ENCODE peak calls at places on chromosomes 3 and 15, in ten cellular contexts. C, W, S, F, P, V, A, K, J and Y are unnamed samples.

GRCh38 chr3:33722626-33723370 is 4.7 kb upstream of the CLASP2 start:
- DNase-seq in C (no peak), W (no peak), S (peak; percentile 14), F (no peak), P (no peak), V (peak; percentile 7), A (no peak), K (no peak), J (no peak), Y (peak; percentile 26)

GRCh38 chr3:111936967-111937366 is 41.9 kb upstream of the ABHD10 start:
- DNase-seq in C (no peak), W (no peak), S (no peak), F (no peak), P (no peak), V (peak; percentile 77), A (no peak), K (no peak), J (no peak), Y (no peak)

GRCh38 chr15:98649996-98650870 is 1.9 kb downstream of the IGF1R start:
- DNase-seq in C (no peak), W (peak; percentile 63), S (no peak), F (peak; percentile 91), P (peak; percentile 78), V (no peak), A (no peak), K (peak; percentile 48), J (peak; percentile 11), Y (no peak)

GRCh38 chr3:50125541-50126286 is 29.4 kb upstream of the SEMA3F start:
- DNase-seq in C (no peak), W (peak; percentile 42), S (no peak), F (peak; percentile 35), P (no peak), V (no peak), A (no peak), K (no peak), J (no peak), Y (no peak)

GRCh38 chr15:68834356-68834755 is 13.7 kb upstream of the ANP32A start:
- DNase-seq in C (no peak), W (no peak), S (no peak), F (no peak), P (no peak), V (no peak), A (no peak), K (no peak), J (no peak), Y (no peak)

GRCh38 chr3:24017305-24017704 is 72.2 kb downstream of the NR1D2 start:
- DNase-seq in C (no peak), W (no peak), S (no peak), F (no peak), P (no peak), V (no peak), A (no peak), K (no peak), J (no peak), Y (no peak)

GRCh38 chr3:119329551-119329950 is 35.4 kb downstream of the ARHGAP31 start:
- DNase-seq in C (no peak), W (no peak), S (no peak), F (no peak), P (no peak), V (no peak), A (no peak), K (no peak), J (no peak), Y (no peak)

GRCh38 chr15:38440353-38441129 is 13.4 kb upstream of the FAM98B start:
- DNase-seq in C (peak; percentile 47), W (peak; percentile 79), S (peak; percentile 14), F (peak; percentile 72), P (no peak), V (peak; percentile 73), A (peak; percentile 39), K (peak; percentile 57), J (peak; percentile 84), Y (peak; percentile 14)

GRCh38 chr15:70014860-70015490 is 82.7 kb downstream of the TLE3 start:
- DNase-seq in C (no peak), W (peak; percentile 86), S (no peak), F (peak; percentile 85), P (no peak), V (no peak), A (no peak), K (no peak), J (peak; percentile 98), Y (no peak)

GRCh38 chr15:56496635-56497034 is 31.7 kb upstream of the MNS1 start:
- DNase-seq in C (peak; percentile 67), W (peak; percentile 76), S (peak; percentile 34), F (no peak), P (no peak), V (peak; percentile 74), A (peak; percentile 70), K (peak; percentile 75), J (peak; percentile 80), Y (peak; percentile 52)

GRCh38 chr3:194100856-194101390 is 35.0 kb upstream of the HES1 start:
- DNase-seq in C (no peak), W (no peak), S (no peak), F (no peak), P (no peak), V (no peak), A (no peak), K (no peak), J (peak; percentile 91), Y (no peak)

GRCh38 chr15:71627188-71627587 is 183.2 kb upstream of the NR2E3 start:
- DNase-seq in C (no peak), W (no peak), S (no peak), F (no peak), P (no peak), V (no peak), A (no peak), K (no peak), J (peak; percentile 24), Y (no peak)

GRCh38 chr3:190122198-190122771 is 1.6 kb upstream of the P3H2 start:
- DNase-seq in C (no peak), W (peak; percentile 19), S (no peak), F (no peak), P (no peak), V (no peak), A (peak; percentile 90), K (no peak), J (no peak), Y (no peak)

GRCh38 chr3:194632983-194633348 is 253 bp downstream of the TMEM44 start:
- DNase-seq in C (no peak), W (no peak), S (no peak), F (no peak), P (peak; percentile 70), V (no peak), A (no peak), K (no peak), J (no peak), Y (no peak)

GRCh38 chr15:39685999-39686613 is 96.5 kb downstream of the FSIP1 start:
- DNase-seq in C (peak; percentile 37), W (peak; percentile 83), S (no peak), F (no peak), P (no peak), V (peak; percentile 52), A (peak; percentile 61), K (peak; percentile 56), J (peak; percentile 63), Y (no peak)

GRCh38 chr3:38454179-38454883 is 641 bp downstream of the ACVR2B start:
- DNase-seq in C (no peak), W (peak; percentile 57), S (no peak), F (peak; percentile 79), P (no peak), V (no peak), A (no peak), K (peak; percentile 29), J (peak; percentile 48), Y (no peak)

GRCh38 chr3:11155341-11156025 is 1.2 kb downstream of the HRH1 start:
- DNase-seq in C (peak; percentile 47), W (peak; percentile 73), S (peak; percentile 63), F (no peak), P (peak; percentile 87), V (peak; percentile 79), A (peak; percentile 62), K (peak; percentile 78), J (peak; percentile 30), Y (peak; percentile 26)
- TF ChIP-seq CTCF in C (peak; percentile 85), W (peak; percentile 50), S (peak; percentile 99), F (peak; percentile 31), P (peak; percentile 77), V (peak; percentile 85), A (peak; percentile 87), K (peak; percentile 83), J (peak; percentile 31), Y (peak; percentile 91)

DNA sequence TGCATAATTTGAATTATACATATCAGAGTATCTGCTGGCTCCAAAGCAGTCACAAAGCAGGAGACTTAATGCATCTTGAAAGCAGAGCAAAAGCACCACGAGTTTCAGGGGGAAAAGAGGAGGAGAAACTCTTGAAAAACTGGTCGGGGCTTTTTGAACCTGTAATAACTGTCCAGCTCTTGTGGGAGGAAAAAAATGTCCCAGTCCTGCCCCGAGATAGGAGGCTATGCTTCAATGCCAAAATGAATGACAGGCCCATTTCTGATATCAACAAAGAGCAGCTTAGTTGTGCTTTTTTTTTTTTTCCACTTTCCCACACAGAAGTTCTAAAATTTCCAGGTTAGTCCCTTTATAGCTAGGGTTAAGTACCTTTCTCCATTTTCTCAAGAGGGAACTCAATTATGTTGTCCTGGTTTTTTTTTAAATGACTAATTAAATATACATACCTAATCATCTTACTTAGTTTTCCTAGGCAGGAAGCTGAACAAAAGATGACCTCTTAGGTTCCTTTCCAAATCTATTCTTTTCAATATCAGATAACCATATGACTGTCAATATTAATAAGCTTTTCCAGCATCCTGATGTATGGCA is 120.2 kb downstream of the TFDP2 start:
- DNase-seq in C (no peak), W (no peak), S (no peak), F (no peak), P (no peak), V (peak; percentile 28), A (no peak), K (no peak), J (peak; percentile 75), Y (no peak)
- H3K4me3 ChIP-seq in C (no peak overlapping the region), W (peak overlapping the region; percentile 62), S (no peak overlapping the region), F (no peak overlapping the region), P (no peak overlapping the region), V (no peak overlapping the region), A (no peak overlapping the region), K (no peak overlapping the region), J (peak overlapping the region; percentile 78), Y (no peak overlapping the region)

DNA sequence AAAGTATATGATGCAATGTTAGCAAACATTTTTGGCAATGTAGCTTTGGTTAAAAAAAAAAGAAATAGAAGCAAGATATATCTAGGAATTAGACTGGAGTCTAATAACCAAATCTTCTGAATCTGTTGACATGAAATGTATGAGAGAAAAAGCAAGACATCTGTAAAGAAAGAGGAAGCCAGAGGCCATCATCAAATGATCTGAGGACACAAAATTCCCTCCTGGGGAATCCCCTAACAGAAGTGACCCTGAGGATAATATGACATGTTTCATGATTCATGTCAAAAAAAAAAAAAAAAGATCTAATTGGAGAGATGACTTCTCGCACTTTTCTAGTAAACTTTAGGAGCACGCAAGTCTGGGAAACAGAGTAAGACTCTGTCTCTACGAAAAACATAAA is 70.9 kb downstream of the IMPG2 start:
- DNase-seq in C (no peak), W (no peak), S (no peak), F (no peak), P (no peak), V (no peak), A (no peak), K (no peak), J (peak; percentile 19), Y (no peak)
- TF ChIP-seq CTCF in C (no peak), W (no peak), S (no peak), F (no peak), P (no peak), V (no peak), A (no peak), K (no peak), J (no peak), Y (no peak)

DNA sequence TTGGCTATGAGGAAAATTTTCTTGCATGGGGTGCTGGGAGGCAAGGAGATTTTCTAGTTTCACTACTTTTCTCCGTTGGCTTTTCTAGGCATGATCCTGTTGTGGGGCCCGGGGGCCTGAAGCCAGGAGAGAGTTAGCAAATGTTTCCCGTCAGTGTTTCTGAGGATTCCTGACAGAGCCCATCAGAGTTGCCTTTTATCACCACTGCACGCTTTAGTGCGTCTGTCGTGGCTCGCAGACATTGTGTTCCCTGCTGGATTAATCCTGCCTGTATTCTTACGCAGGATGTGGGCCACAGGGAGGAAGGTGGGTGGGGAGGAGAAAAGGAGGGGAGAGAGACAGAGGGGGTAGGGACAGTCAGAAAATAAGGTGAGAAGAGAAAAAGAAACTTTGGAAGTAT is 18.1 kb upstream of the BOC start:
- DNase-seq in C (no peak), W (no peak), S (no peak), F (no peak), P (no peak), V (no peak), A (no peak), K (no peak), J (no peak), Y (no peak)
- H3K4me3 ChIP-seq in C (no peak overlapping the region), W (no peak overlapping the region), S (no peak overlapping the region), F (no peak overlapping the region), P (no peak overlapping the region), V (no peak overlapping the region), A (no peak overlapping the region), K (no peak overlapping the region), J (no peak overlapping the region), Y (peak overlapping the region; percentile 11)